ENCODE peak calls at places on chromosomes 5 and 9, in seven cellular contexts. One of them, this sample, is unnamed.

GRCh38 chr9:90929616-90930015 is 128.0 kb downstream of the SYK start:
- DNase-seq in mesothelial cell of epicardium: no peak
- DNase-seq in RWPE1: no peak
- DNase-seq in retinal pigment epithelial cell: no peak
- DNase-seq in choroid plexus epithelial cell: no peak
- DNase-seq in endothelial cell: no peak
- DNase-seq in activated B cell treated with CpG ODN at 0.5 μM for 24 hours: no peak
- DNase-seq in this sample: no peak

GRCh38 chr9:137217276-137218211 is 4.5 kb downstream of the RNF208 start:
- DNase-seq in mesothelial cell of epicardium: no peak
- DNase-seq in RWPE1: peak; percentile 96
- DNase-seq in retinal pigment epithelial cell: no peak
- DNase-seq in choroid plexus epithelial cell: no peak
- DNase-seq in endothelial cell: peak; percentile 42
- DNase-seq in activated B cell treated with CpG ODN at 0.5 μM for 24 hours: no peak
- DNase-seq in this sample: no peak

GRCh38 chr9:120110520-120110919 is 469.4 kb downstream of the CDK5RAP2 start:
- DNase-seq in mesothelial cell of epicardium: no peak
- DNase-seq in RWPE1: no peak
- DNase-seq in retinal pigment epithelial cell: no peak
- DNase-seq in choroid plexus epithelial cell: no peak
- DNase-seq in endothelial cell: no peak
- DNase-seq in activated B cell treated with CpG ODN at 0.5 μM for 24 hours: no peak
- DNase-seq in this sample: no peak

GRCh38 chr5:141916522-141916921 is 7.1 kb upstream of the DELE1 start:
- DNase-seq in mesothelial cell of epicardium: no peak
- DNase-seq in RWPE1: no peak
- DNase-seq in retinal pigment epithelial cell: no peak
- DNase-seq in choroid plexus epithelial cell: no peak
- DNase-seq in endothelial cell: no peak
- DNase-seq in activated B cell treated with CpG ODN at 0.5 μM for 24 hours: no peak
- DNase-seq in this sample: no peak

GRCh38 chr9:99373912-99374311 is 151.8 kb downstream of the SEC61B start:
- DNase-seq in mesothelial cell of epicardium: no peak
- DNase-seq in RWPE1: no peak
- DNase-seq in retinal pigment epithelial cell: no peak
- DNase-seq in choroid plexus epithelial cell: no peak
- DNase-seq in endothelial cell: no peak
- DNase-seq in activated B cell treated with CpG ODN at 0.5 μM for 24 hours: no peak
- DNase-seq in this sample: no peak

GRCh38 chr5:33891731-33892418 is at the start of gene ADAMTS12:
- DNase-seq in mesothelial cell of epicardium: peak; percentile 46
- DNase-seq in RWPE1: peak; percentile 19
- DNase-seq in retinal pigment epithelial cell: no peak
- DNase-seq in choroid plexus epithelial cell: peak; percentile 60
- DNase-seq in endothelial cell: peak; percentile 34
- DNase-seq in activated B cell treated with CpG ODN at 0.5 μM for 24 hours: no peak
- DNase-seq in this sample: peak; percentile 84

GRCh38 chr9:80218336-80218735 is 646.6 kb downstream of the TLE4 start:
- DNase-seq in mesothelial cell of epicardium: no peak
- DNase-seq in RWPE1: no peak
- DNase-seq in retinal pigment epithelial cell: no peak
- DNase-seq in choroid plexus epithelial cell: no peak
- DNase-seq in endothelial cell: no peak
- DNase-seq in activated B cell treated with CpG ODN at 0.5 μM for 24 hours: no peak
- DNase-seq in this sample: no peak

GRCh38 chr9:137305060-137305787 is 3.2 kb upstream of the NRARP start:
- DNase-seq in mesothelial cell of epicardium: no peak
- DNase-seq in RWPE1: no peak
- DNase-seq in retinal pigment epithelial cell: peak; percentile 27
- DNase-seq in choroid plexus epithelial cell: peak; percentile 41
- DNase-seq in endothelial cell: peak; percentile 78
- DNase-seq in activated B cell treated with CpG ODN at 0.5 μM for 24 hours: no peak
- DNase-seq in this sample: peak; percentile 68

GRCh38 chr5:174413520-174414314 is 310.7 kb upstream of the MSX2 start:
- DNase-seq in mesothelial cell of epicardium: no peak
- DNase-seq in RWPE1: peak; percentile 18
- DNase-seq in retinal pigment epithelial cell: no peak
- DNase-seq in choroid plexus epithelial cell: peak; percentile 52
- DNase-seq in endothelial cell: no peak
- DNase-seq in activated B cell treated with CpG ODN at 0.5 μM for 24 hours: no peak
- DNase-seq in this sample: no peak

GRCh38 chr9:109742759-109743388 is 37.1 kb upstream of the PALM2AKAP2 start:
- DNase-seq in mesothelial cell of epicardium: no peak
- DNase-seq in RWPE1: no peak
- DNase-seq in retinal pigment epithelial cell: no peak
- DNase-seq in choroid plexus epithelial cell: peak; percentile 60
- DNase-seq in endothelial cell: no peak
- DNase-seq in activated B cell treated with CpG ODN at 0.5 μM for 24 hours: no peak
- DNase-seq in this sample: no peak

GRCh38 chr9:137645211-137645610 is 26.4 kb downstream of the EHMT1 start:
- DNase-seq in mesothelial cell of epicardium: no peak
- DNase-seq in RWPE1: no peak
- DNase-seq in retinal pigment epithelial cell: no peak
- DNase-seq in choroid plexus epithelial cell: no peak
- DNase-seq in endothelial cell: no peak
- DNase-seq in activated B cell treated with CpG ODN at 0.5 μM for 24 hours: no peak
- DNase-seq in this sample: no peak

GRCh38 chr9:14313951-14314423 is at the start of gene NFIB:
- DNase-seq in mesothelial cell of epicardium: peak; percentile 37
- DNase-seq in RWPE1: no peak
- DNase-seq in retinal pigment epithelial cell: no peak
- DNase-seq in choroid plexus epithelial cell: peak; percentile 53
- DNase-seq in endothelial cell: peak; percentile 66
- DNase-seq in activated B cell treated with CpG ODN at 0.5 μM for 24 hours: no peak
- DNase-seq in this sample: peak; percentile 75

GRCh38 chr9:23814243-23814642 is 11.8 kb downstream of the ELAVL2 start:
- DNase-seq in mesothelial cell of epicardium: no peak
- DNase-seq in RWPE1: no peak
- DNase-seq in retinal pigment epithelial cell: no peak
- DNase-seq in choroid plexus epithelial cell: no peak
- DNase-seq in endothelial cell: no peak
- DNase-seq in activated B cell treated with CpG ODN at 0.5 μM for 24 hours: no peak
- DNase-seq in this sample: no peak

GRCh38 chr5:115428248-115428647 is 116.3 kb downstream of the FEM1C start:
- DNase-seq in mesothelial cell of epicardium: no peak
- DNase-seq in RWPE1: no peak
- DNase-seq in retinal pigment epithelial cell: no peak
- DNase-seq in choroid plexus epithelial cell: no peak
- DNase-seq in endothelial cell: no peak
- DNase-seq in activated B cell treated with CpG ODN at 0.5 μM for 24 hours: no peak
- DNase-seq in this sample: no peak

GRCh38 chr9:28970241-28970654 is 1397.0 kb upstream of the C9orf72 start:
- DNase-seq in mesothelial cell of epicardium: no peak
- DNase-seq in RWPE1: no peak
- DNase-seq in retinal pigment epithelial cell: no peak
- DNase-seq in choroid plexus epithelial cell: no peak
- DNase-seq in endothelial cell: no peak
- DNase-seq in activated B cell treated with CpG ODN at 0.5 μM for 24 hours: no peak
- DNase-seq in this sample: no peak

GRCh38 chr9:72539824-72540347 is 18.5 kb downstream of the TMC1 start:
- DNase-seq in mesothelial cell of epicardium: no peak
- DNase-seq in RWPE1: peak; percentile 24
- DNase-seq in retinal pigment epithelial cell: no peak
- DNase-seq in choroid plexus epithelial cell: no peak
- DNase-seq in endothelial cell: no peak
- DNase-seq in activated B cell treated with CpG ODN at 0.5 μM for 24 hours: no peak
- DNase-seq in this sample: no peak

GRCh38 chr9:36487482-36488321 is 85.0 kb upstream of the MELK start:
- DNase-seq in mesothelial cell of epicardium: peak; percentile 88
- DNase-seq in RWPE1: peak; percentile 90
- DNase-seq in retinal pigment epithelial cell: peak; percentile 58
- DNase-seq in choroid plexus epithelial cell: peak; percentile 95
- DNase-seq in endothelial cell: peak; percentile 90
- DNase-seq in activated B cell treated with CpG ODN at 0.5 μM for 24 hours: peak; percentile 87
- DNase-seq in this sample: peak; percentile 93

GRCh38 chr5:1494780-1495524 is 28.8 kb downstream of the LPCAT1 start:
- DNase-seq in mesothelial cell of epicardium: no peak
- DNase-seq in RWPE1: no peak
- DNase-seq in retinal pigment epithelial cell: no peak
- DNase-seq in choroid plexus epithelial cell: no peak
- DNase-seq in endothelial cell: no peak
- DNase-seq in activated B cell treated with CpG ODN at 0.5 μM for 24 hours: peak; percentile 78
- DNase-seq in this sample: no peak
- TF ChIP-seq CTCF in mesothelial cell of epicardium: no peak
- TF ChIP-seq CTCF in RWPE1: no peak
- TF ChIP-seq CTCF in retinal pigment epithelial cell: no peak
- TF ChIP-seq CTCF in choroid plexus epithelial cell: no peak
- TF ChIP-seq CTCF in endothelial cell: no peak
- TF ChIP-seq CTCF in activated B cell treated with CpG ODN at 0.5 μM for 24 hours: no peak
- TF ChIP-seq CTCF in this sample: no peak

GRCh38 chr9:125426926-125427325 is 165.3 kb downstream of the GAPVD1 start:
- DNase-seq in mesothelial cell of epicardium: no peak
- DNase-seq in RWPE1: no peak
- DNase-seq in retinal pigment epithelial cell: no peak
- DNase-seq in choroid plexus epithelial cell: no peak
- DNase-seq in endothelial cell: no peak
- DNase-seq in activated B cell treated with CpG ODN at 0.5 μM for 24 hours: no peak
- DNase-seq in this sample: no peak

GRCh38 chr9:125428515-125429467 is 167.2 kb downstream of the GAPVD1 start:
- DNase-seq in mesothelial cell of epicardium: no peak
- DNase-seq in RWPE1: no peak
- DNase-seq in retinal pigment epithelial cell: no peak
- DNase-seq in choroid plexus epithelial cell: no peak
- DNase-seq in endothelial cell: no peak
- DNase-seq in activated B cell treated with CpG ODN at 0.5 μM for 24 hours: no peak
- DNase-seq in this sample: no peak

GRCh38 chr9:125429476-125430160 is 168.0 kb downstream of the GAPVD1 start:
- DNase-seq in mesothelial cell of epicardium: no peak
- DNase-seq in RWPE1: no peak
- DNase-seq in retinal pigment epithelial cell: no peak
- DNase-seq in choroid plexus epithelial cell: no peak
- DNase-seq in endothelial cell: no peak
- DNase-seq in activated B cell treated with CpG ODN at 0.5 μM for 24 hours: no peak
- DNase-seq in this sample: no peak

GRCh38 chr9:125427556-125427955 is 165.9 kb downstream of the GAPVD1 start:
- DNase-seq in mesothelial cell of epicardium: no peak
- DNase-seq in RWPE1: no peak
- DNase-seq in retinal pigment epithelial cell: no peak
- DNase-seq in choroid plexus epithelial cell: no peak
- DNase-seq in endothelial cell: no peak
- DNase-seq in activated B cell treated with CpG ODN at 0.5 μM for 24 hours: no peak
- DNase-seq in this sample: no peak

DNA sequence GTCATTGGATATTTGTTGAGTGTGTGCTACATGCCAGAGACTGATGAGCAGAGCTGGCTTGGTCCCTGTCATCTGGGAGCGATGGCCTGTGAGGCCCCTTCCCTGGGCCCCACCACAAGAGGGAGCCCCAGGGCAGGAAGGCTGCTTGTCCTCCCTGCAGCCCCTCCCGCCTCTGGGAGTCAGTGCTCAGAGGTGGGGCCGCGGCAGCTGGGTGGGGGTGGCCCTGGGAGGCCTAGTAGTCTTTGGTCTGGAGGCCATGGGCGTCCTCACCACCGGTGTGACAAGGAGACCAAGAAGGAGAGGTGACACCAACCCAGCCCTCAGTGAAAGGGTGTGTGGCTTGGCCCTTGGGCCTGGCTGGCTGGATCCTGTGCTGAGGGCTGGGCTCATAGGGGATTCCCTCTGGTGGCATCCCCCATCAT is 166.4 kb downstream of the GAPVD1 start:
- DNase-seq in mesothelial cell of epicardium: no peak
- DNase-seq in RWPE1: no peak
- DNase-seq in retinal pigment epithelial cell: no peak
- DNase-seq in choroid plexus epithelial cell: peak; percentile 15
- DNase-seq in endothelial cell: no peak
- DNase-seq in activated B cell treated with CpG ODN at 0.5 μM for 24 hours: peak; percentile 37
- DNase-seq in this sample: no peak
- TF ChIP-seq CTCF in mesothelial cell of epicardium: no peak
- TF ChIP-seq CTCF in RWPE1: peak; percentile 29
- TF ChIP-seq CTCF in retinal pigment epithelial cell: peak; percentile 59
- TF ChIP-seq CTCF in choroid plexus epithelial cell: peak; percentile 68
- TF ChIP-seq CTCF in endothelial cell: peak; percentile 20
- TF ChIP-seq CTCF in activated B cell treated with CpG ODN at 0.5 μM for 24 hours: no peak
- TF ChIP-seq CTCF in this sample: peak; percentile 59

GRCh38 chr5:132238169-132238744 is 10.6 kb upstream of the P4HA2 start:
- DNase-seq in mesothelial cell of epicardium: peak; percentile 49
- DNase-seq in RWPE1: peak; percentile 74
- DNase-seq in retinal pigment epithelial cell: no peak
- DNase-seq in choroid plexus epithelial cell: peak; percentile 81
- DNase-seq in endothelial cell: peak; percentile 83
- DNase-seq in activated B cell treated with CpG ODN at 0.5 μM for 24 hours: peak; percentile 59
- DNase-seq in this sample: peak; percentile 81

GRCh38 chr5:132238901-132239500 is 11.3 kb upstream of the P4HA2 start:
- DNase-seq in mesothelial cell of epicardium: no peak
- DNase-seq in RWPE1: no peak
- DNase-seq in retinal pigment epithelial cell: no peak
- DNase-seq in choroid plexus epithelial cell: no peak
- DNase-seq in endothelial cell: no peak
- DNase-seq in activated B cell treated with CpG ODN at 0.5 μM for 24 hours: no peak
- DNase-seq in this sample: no peak

GRCh38 chr5:132237670-132238069 is 10.0 kb upstream of the P4HA2 start:
- DNase-seq in mesothelial cell of epicardium: no peak
- DNase-seq in RWPE1: no peak
- DNase-seq in retinal pigment epithelial cell: no peak
- DNase-seq in choroid plexus epithelial cell: no peak
- DNase-seq in endothelial cell: no peak
- DNase-seq in activated B cell treated with CpG ODN at 0.5 μM for 24 hours: no peak
- DNase-seq in this sample: no peak

GRCh38 chr5:132235340-132235739 is 7.7 kb upstream of the P4HA2 start:
- DNase-seq in mesothelial cell of epicardium: no peak
- DNase-seq in RWPE1: no peak
- DNase-seq in retinal pigment epithelial cell: no peak
- DNase-seq in choroid plexus epithelial cell: no peak
- DNase-seq in endothelial cell: no peak
- DNase-seq in activated B cell treated with CpG ODN at 0.5 μM for 24 hours: no peak
- DNase-seq in this sample: no peak

DNA sequence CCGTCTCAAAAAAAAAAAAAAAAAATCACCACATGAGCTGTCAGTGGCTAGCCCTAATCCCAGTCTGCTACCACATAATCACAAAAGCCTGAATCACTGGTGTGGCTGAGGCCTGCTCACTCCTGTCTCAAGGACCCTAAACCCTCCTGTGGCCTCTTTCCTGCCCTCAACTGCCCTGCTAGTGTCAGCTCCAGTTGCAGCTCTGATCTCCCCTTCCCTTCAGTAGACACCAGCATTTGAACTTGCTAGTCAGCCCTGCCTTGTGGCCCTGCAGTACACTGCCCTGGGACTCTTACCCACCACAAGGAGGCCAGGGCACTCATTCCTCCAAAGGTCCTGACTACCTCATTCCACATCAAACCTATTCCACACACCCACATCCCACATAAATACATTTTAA is 9.5 kb upstream of the P4HA2 start:
- DNase-seq in mesothelial cell of epicardium: no peak
- DNase-seq in RWPE1: no peak
- DNase-seq in retinal pigment epithelial cell: no peak
- DNase-seq in choroid plexus epithelial cell: no peak
- DNase-seq in endothelial cell: no peak
- DNase-seq in activated B cell treated with CpG ODN at 0.5 μM for 24 hours: no peak
- DNase-seq in this sample: no peak
- TF ChIP-seq CTCF in mesothelial cell of epicardium: no peak
- TF ChIP-seq CTCF in RWPE1: no peak
- TF ChIP-seq CTCF in retinal pigment epithelial cell: peak; percentile 27
- TF ChIP-seq CTCF in choroid plexus epithelial cell: peak; percentile 19
- TF ChIP-seq CTCF in endothelial cell: no peak
- TF ChIP-seq CTCF in activated B cell treated with CpG ODN at 0.5 μM for 24 hours: no peak
- TF ChIP-seq CTCF in this sample: peak; percentile 16

DNA sequence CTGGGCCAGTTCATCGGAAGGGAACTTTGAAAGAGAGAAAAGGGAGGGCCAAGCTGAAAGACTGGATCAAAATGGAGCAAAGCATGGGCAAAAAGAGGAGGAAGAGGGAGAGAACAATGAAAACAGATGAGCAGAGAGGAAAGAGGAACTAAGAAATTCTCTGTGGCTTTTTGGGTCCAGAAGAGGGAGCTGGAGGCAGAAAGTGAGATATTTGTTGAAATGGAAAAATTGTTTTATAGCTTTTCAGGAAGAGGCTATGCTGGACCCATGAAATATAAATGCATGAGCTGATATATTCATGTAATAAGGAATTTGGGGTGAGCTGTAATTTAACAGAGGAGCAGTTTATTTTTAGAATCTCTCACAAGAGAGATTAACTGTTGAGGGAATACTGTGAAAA is 457.3 kb downstream of the DMAC1 start:
- DNase-seq in mesothelial cell of epicardium: no peak
- DNase-seq in RWPE1: no peak
- DNase-seq in retinal pigment epithelial cell: no peak
- DNase-seq in choroid plexus epithelial cell: peak; percentile 17
- DNase-seq in endothelial cell: no peak
- DNase-seq in activated B cell treated with CpG ODN at 0.5 μM for 24 hours: no peak
- DNase-seq in this sample: no peak
- TF ChIP-seq CTCF in mesothelial cell of epicardium: no peak
- TF ChIP-seq CTCF in RWPE1: no peak
- TF ChIP-seq CTCF in retinal pigment epithelial cell: peak; percentile 33
- TF ChIP-seq CTCF in choroid plexus epithelial cell: peak; percentile 49
- TF ChIP-seq CTCF in endothelial cell: no peak
- TF ChIP-seq CTCF in activated B cell treated with CpG ODN at 0.5 μM for 24 hours: no peak
- TF ChIP-seq CTCF in this sample: peak; percentile 16